ENCODE peak calls at places on chromosomes 3 and 15, in eight cellular contexts. C, R, P, K, A, Q, I and L are unnamed samples.

GRCh38 chr3:187215460-187215859 is 18.2 kb downstream of the RTP1 start:
- DNase-seq in A (no peak), R (no peak), P (no peak), C (no peak), I (no peak), Q (no peak), K (no peak), L (no peak)

GRCh38 chr3:141913150-141913811 is 36.8 kb downstream of the ATP1B3 start:
- DNase-seq in I (peak; percentile 64), C (peak; percentile 84), P (peak; percentile 54), K (peak; percentile 62), R (no peak), A (peak; percentile 27), Q (no peak), L (peak; percentile 31)

GRCh38 chr3:109369510-109369909 is 32.2 kb upstream of the DPPA4 start:
- DNase-seq in A (no peak), K (no peak), I (no peak), R (no peak), C (peak; percentile 26), P (no peak), Q (no peak), L (no peak)

GRCh38 chr15:77059761-77060345 is 11.1 kb downstream of the TSPAN3 start:
- DNase-seq in A (no peak), I (no peak), R (no peak), P (no peak), K (peak; percentile 15), C (peak; percentile 52), Q (no peak), L (no peak)

GRCh38 chr3:79922633-79923032 is 154.8 kb upstream of the ROBO1 start:
- DNase-seq in K (no peak), Q (no peak), A (no peak), C (no peak), R (no peak), I (no peak), P (no peak), L (no peak)

GRCh38 chr3:66115858-66116654 is 77.3 kb upstream of the MAGI1 start:
- DNase-seq in R (no peak), I (peak; percentile 47), C (peak; percentile 98), P (peak; percentile 96), Q (no peak), A (no peak), K (peak; percentile 98), L (no peak)

GRCh38 chr3:46895204-46895660 is 17.7 kb downstream of the PTH1R start:
- DNase-seq in A (peak; percentile 65), C (peak; percentile 64), I (peak; percentile 58), P (no peak), K (peak; percentile 34), R (peak; percentile 70), Q (no peak), L (no peak)

GRCh38 chr15:76343313-76343996 is 6.9 kb downstream of the ISL2 start:
- DNase-seq in Q (no peak), K (no peak), R (no peak), I (no peak), C (no peak), P (no peak), A (no peak), L (no peak)

GRCh38 chr3:46953265-46954010 is 23.1 kb downstream of the CCDC12 start:
- DNase-seq in Q (no peak), I (no peak), P (no peak), K (no peak), R (no peak), C (no peak), A (no peak), L (peak; percentile 55)

GRCh38 chr3:193942516-193943055 is 193.4 kb upstream of the HES1 start:
- DNase-seq in A (no peak), P (no peak), R (no peak), C (no peak), K (no peak), Q (no peak), I (no peak), L (no peak)

GRCh38 chr3:25820372-25820771 is 30.5 kb downstream of the OXSM start:
- DNase-seq in I (no peak), K (peak; percentile 99), P (peak; percentile 65), C (peak; percentile 98), Q (no peak), A (no peak), R (no peak), L (peak; percentile 32)

GRCh38 chr3:120198305-120198878 is 86.6 kb downstream of the GPR156 start:
- DNase-seq in I (peak; percentile 24), K (peak; percentile 41), P (no peak), Q (no peak), R (no peak), A (no peak), C (peak; percentile 73), L (peak; percentile 46)

GRCh38 chr3:49813497-49814174 is at the start of gene UBA7:
- DNase-seq in A (peak; percentile 29), I (no peak), P (no peak), K (peak; percentile 80), C (peak; percentile 88), R (no peak), Q (peak; percentile 22), L (peak; percentile 63)

GRCh38 chr15:86317379-86317745 is 237.7 kb downstream of the AGBL1 start:
- DNase-seq in I (no peak), K (no peak), R (no peak), Q (no peak), C (no peak), A (no peak), P (no peak), L (no peak)

GRCh38 chr3:41260063-41260450 is 60.8 kb downstream of the CTNNB1 start:
- DNase-seq in A (no peak), K (no peak), I (no peak), R (no peak), C (no peak), P (no peak), Q (no peak), L (no peak)

GRCh38 chr3:13452490-13453335 is 27.4 kb upstream of the HDAC11 start:
- DNase-seq in P (peak; percentile 27), R (no peak), K (peak; percentile 53), Q (peak; percentile 30), C (peak; percentile 79), I (peak; percentile 55), A (peak; percentile 12), L (peak; percentile 94)